ENCODE peak calls at places on chromosomes 7 and 10, in nine cellular contexts. D, Q, J, X, Z, Y, L, C and F are unnamed samples.

GRCh38 chr7:149310113-149310836 is 48.3 kb downstream of the ZNF783 start:
- DNase-seq in J (no peak), D (no peak), Y (no peak), X (no peak), Z (no peak), Q (peak), C (peak), L (no peak), F (peak)

GRCh38 chr10:59954296-59954695 is 47.9 kb upstream of the CCDC6 start:
- DNase-seq in L (no peak), Q (no peak), Z (no peak), J (no peak), C (no peak), D (no peak), Y (no peak), X (no peak), F (no peak)

GRCh38 chr7:101998029-101998903 is 180.8 kb downstream of the CUX1 start:
- DNase-seq in Q (no peak), Z (no peak), L (no peak), C (no peak), J (no peak), Y (no peak), D (no peak), X (no peak), F (no peak)

GRCh38 chr7:155580367-155580766 is 34.0 kb upstream of the CNPY1 start:
- DNase-seq in J (no peak), Y (no peak), X (no peak), D (no peak), Z (no peak), L (no peak), Q (no peak), C (no peak), F (no peak)

GRCh38 chr10:133067152-133068090 is 20.3 kb upstream of the ADGRA1 start:
- DNase-seq in L (no peak), Z (no peak), D (no peak), J (no peak), Y (no peak), Q (no peak), C (no peak), X (no peak), F (no peak)

GRCh38 chr7:103857435-103857834 is 132.0 kb downstream of the RELN start:
- DNase-seq in X (no peak), Z (no peak), D (no peak), J (no peak), Y (no peak), C (no peak), Q (peak), L (no peak), F (no peak)

GRCh38 chr10:72616716-72617115 is 9.2 kb downstream of the MICU1 start:
- DNase-seq in D (no peak), Y (peak), L (no peak), Q (no peak), X (no peak), Z (no peak), C (no peak), J (peak), F (no peak)

GRCh38 chr7:107044347-107045194 is at the start of gene PRKAR2B:
- DNase-seq in D (peak), J (peak), L (peak), Z (peak), C (peak), Y (peak), Q (peak), X (peak), F (peak)

GRCh38 chr10:659710-660141 is 29.7 kb downstream of the DIP2C start:
- DNase-seq in C (no peak), L (peak), D (no peak), Z (no peak), Y (no peak), J (no peak), Q (no peak), X (no peak), F (no peak)

GRCh38 chr7:104482362-104483042 is 154.1 kb downstream of the LHFPL3 start:
- DNase-seq in Z (no peak), J (no peak), X (no peak), Q (no peak), C (no peak), L (no peak), D (no peak), Y (no peak), F (no peak)

DNA sequence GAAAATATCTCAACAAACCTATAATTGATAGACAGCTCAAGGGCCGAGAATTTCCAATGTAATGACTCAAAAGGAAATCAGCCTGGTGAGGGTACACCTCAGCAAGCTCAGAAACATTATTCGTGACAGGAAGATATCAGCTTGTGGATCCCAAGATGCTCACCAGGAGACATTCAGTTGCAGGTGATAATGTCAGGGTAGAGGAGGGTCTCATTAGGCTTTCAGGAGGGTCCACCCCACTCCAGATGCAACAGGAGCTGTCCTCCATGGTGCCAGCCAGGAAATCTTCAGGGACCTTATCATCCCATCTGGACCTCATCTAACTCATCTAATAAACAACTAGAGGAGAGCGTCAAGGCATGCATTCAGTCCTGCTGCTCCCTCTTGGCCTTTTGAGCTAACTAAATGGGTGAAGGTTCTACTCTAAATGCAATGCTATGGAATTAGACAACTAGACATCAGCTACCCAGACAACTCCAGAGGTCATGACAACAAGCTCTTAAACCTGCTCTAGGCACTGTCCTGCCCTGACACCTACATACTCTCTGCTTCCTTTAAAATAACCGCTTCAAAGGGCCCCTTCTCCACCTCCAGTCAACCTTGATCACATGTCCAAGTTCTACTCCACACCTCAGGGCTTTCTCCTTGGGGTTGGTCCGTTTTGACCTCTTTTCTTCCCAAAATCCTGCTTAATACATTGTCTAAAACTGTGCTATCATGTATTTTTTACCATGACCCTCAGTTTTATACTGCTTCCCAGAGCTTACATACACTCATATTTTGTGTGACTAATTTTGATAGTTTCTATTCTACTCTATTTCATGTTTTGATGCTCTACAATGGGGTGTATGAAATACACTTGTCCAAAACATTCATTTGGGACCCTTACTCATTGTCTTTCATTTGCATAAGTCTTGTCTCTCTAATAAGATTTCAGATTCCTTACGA is 4.2 kb upstream of the GIMAP5 start:
- DNase-seq in L (no peak), Y (no peak), Q (no peak), X (no peak), J (no peak), D (peak), C (no peak), Z (no peak), F (no peak)
- H3K4me3 ChIP-seq in L (no peak), Y (no peak), Q (no peak), X (no peak), J (no peak), D (no peak), C (no peak), Z (no peak), F (no peak)

GRCh38 chr10:3764626-3765375 is 20.2 kb downstream of the KLF6 start:
- DNase-seq in C (no peak), Z (no peak), J (no peak), X (no peak), L (no peak), Y (no peak), D (no peak), Q (no peak), F (peak)
- H3K27ac ChIP-seq in C (peak), Z (no peak), J (no peak), X (no peak), L (peak), Y (no peak), D (no peak), Q (no peak), F (peak)

DNA sequence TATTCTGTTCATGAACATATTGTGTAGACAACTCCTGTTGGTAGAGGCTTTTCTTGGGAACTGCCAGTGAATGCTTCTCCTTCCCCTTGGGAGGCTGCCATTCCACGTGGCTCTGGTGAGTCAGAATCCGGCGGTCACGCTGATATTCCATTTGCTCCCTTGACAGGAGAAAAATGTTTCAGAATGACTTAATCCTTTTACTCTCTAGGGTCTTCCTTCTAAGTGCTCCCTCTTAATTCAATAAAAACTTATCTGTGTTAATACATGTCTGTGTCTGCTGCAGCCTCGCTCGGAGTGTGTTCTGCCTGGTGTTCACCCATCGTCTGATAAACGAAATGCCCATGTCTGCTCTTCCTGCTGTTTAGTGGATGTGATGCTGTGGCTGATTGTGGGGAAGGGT is 278.6 kb downstream of the ARHGAP12 start:
- DNase-seq in Y (peak), Z (no peak), C (no peak), D (peak), Q (no peak), L (peak), J (peak), X (no peak), F (peak)
- H3K4me3 ChIP-seq in Y (peak), Z (no peak), C (no peak), D (no peak), Q (no peak), L (peak), J (peak), X (no peak), F (no peak)

GRCh38 chr10:67695555-67695954 is 440 bp downstream of the CTNNA3 start:
- DNase-seq in Y (peak), X (no peak), C (no peak), J (no peak), L (no peak), Z (no peak), D (no peak), Q (no peak), F (no peak)

GRCh38 chr10:67697646-67698245 is 1.8 kb upstream of the CTNNA3 start:
- DNase-seq in Y (peak), J (peak), C (peak), Q (peak), X (peak), L (no peak), Z (no peak), D (no peak), F (peak)

DNA sequence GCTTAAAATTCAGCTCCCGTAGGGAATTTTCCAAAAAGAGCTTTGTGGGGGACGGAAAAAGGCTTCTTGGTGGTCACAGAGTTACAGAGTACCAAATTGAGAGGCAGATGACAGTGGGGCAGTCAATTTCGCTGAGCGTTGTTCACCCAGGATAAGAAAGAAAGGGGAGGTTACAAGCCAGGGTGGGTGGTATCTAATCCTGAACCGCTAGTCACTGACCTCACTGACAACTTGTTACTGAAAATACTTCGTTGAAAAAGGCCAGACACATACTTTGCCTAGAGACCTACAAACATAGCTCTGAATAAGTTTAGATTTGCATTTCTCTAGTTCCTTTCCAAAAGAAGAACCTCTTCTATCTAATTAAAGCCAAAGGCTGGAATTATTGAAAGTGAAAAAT is at the start of gene CTNNA3:
- DNase-seq in J (no peak), C (no peak), Q (no peak), D (no peak), L (no peak), Z (no peak), Y (peak), X (peak), F (no peak)
- H3K27ac ChIP-seq in J (no peak), C (no peak), Q (no peak), D (peak), L (peak), Z (no peak), Y (peak), X (no peak), F (no peak)

GRCh38 chr10:80100861-80101695 is 22.6 kb downstream of the TMEM254 start:
- DNase-seq in C (no peak), X (no peak), J (no peak), Y (no peak), D (no peak), Z (no peak), L (no peak), Q (peak), F (peak)
- H3K4me3 ChIP-seq in C (no peak), X (no peak), J (no peak), Y (no peak), D (no peak), Z (no peak), L (no peak), Q (no peak), F (peak)

GRCh38 chr7:17368856-17369520 is 70.5 kb downstream of the AHR start:
- DNase-seq in Q (no peak), Y (no peak), J (no peak), C (no peak), X (no peak), D (no peak), L (no peak), Z (no peak), F (peak)
- H3K27ac ChIP-seq in Q (no peak), Y (no peak), J (no peak), C (peak), X (no peak), D (no peak), L (no peak), Z (no peak), F (no peak)

GRCh38 chr7:151168022-151168786 is 710 bp upstream of the GBX1 start:
- DNase-seq in C (peak), X (peak), J (no peak), L (no peak), Z (peak), Y (no peak), Q (peak), D (no peak), F (peak)
- H3K4me3 ChIP-seq in C (peak), X (peak), J (peak), L (peak), Z (no peak), Y (peak), Q (peak), D (no peak), F (peak)